ENCODE peak calls at places on chromosomes 13 and 19, in seven cellular contexts. One of them, this sample, is unnamed.

GRCh38 chr13:85816413-85816812 is 17.2 kb upstream of the SLITRK6 start:
- DNase-seq in activated CD8-positive, alpha-beta T cell treated with anti-CD3 and anti-CD28 coated beads for 36 hours: no peak
- DNase-seq in iPS DF 19.7: no peak
- DNase-seq in HTR-8/SVneo: no peak
- DNase-seq in stimulated activated CD4-positive, alpha-beta T cell treated with anti-CD3 and anti-CD28 coated beads, Interleukin-2, amount 100 ng/mL, for 24 hours: no peak
- DNase-seq in foreskin fibroblast: no peak
- DNase-seq in dermis microvascular lymphatic vessel endothelial cell: no peak
- DNase-seq in this sample: no peak

GRCh38 chr13:67383358-67383757 is 153.2 kb upstream of the PCDH9 start:
- DNase-seq in stimulated activated CD4-positive, alpha-beta T cell treated with anti-CD3 and anti-CD28 coated beads, Interleukin-2, amount 100 ng/mL, for 24 hours: no peak
- DNase-seq in HTR-8/SVneo: no peak
- DNase-seq in iPS DF 19.7: no peak
- DNase-seq in dermis microvascular lymphatic vessel endothelial cell: no peak
- DNase-seq in activated CD8-positive, alpha-beta T cell treated with anti-CD3 and anti-CD28 coated beads for 36 hours: no peak
- DNase-seq in foreskin fibroblast: peak; percentile 24
- DNase-seq in this sample: no peak

GRCh38 chr19:13521066-13521465 is 14.8 kb upstream of the CACNA1A start:
- DNase-seq in HTR-8/SVneo: no peak
- DNase-seq in activated CD8-positive, alpha-beta T cell treated with anti-CD3 and anti-CD28 coated beads for 36 hours: no peak
- DNase-seq in dermis microvascular lymphatic vessel endothelial cell: no peak
- DNase-seq in stimulated activated CD4-positive, alpha-beta T cell treated with anti-CD3 and anti-CD28 coated beads, Interleukin-2, amount 100 ng/mL, for 24 hours: no peak
- DNase-seq in foreskin fibroblast: no peak
- DNase-seq in iPS DF 19.7: no peak
- DNase-seq in this sample: no peak

GRCh38 chr19:988510-988909 is 4.4 kb downstream of the WDR18 start:
- DNase-seq in stimulated activated CD4-positive, alpha-beta T cell treated with anti-CD3 and anti-CD28 coated beads, Interleukin-2, amount 100 ng/mL, for 24 hours: no peak
- DNase-seq in iPS DF 19.7: no peak
- DNase-seq in dermis microvascular lymphatic vessel endothelial cell: no peak
- DNase-seq in foreskin fibroblast: no peak
- DNase-seq in activated CD8-positive, alpha-beta T cell treated with anti-CD3 and anti-CD28 coated beads for 36 hours: no peak
- DNase-seq in HTR-8/SVneo: no peak
- DNase-seq in this sample: no peak

GRCh38 chr19:53981408-53981998 is 9.9 kb upstream of the CACNG6 start:
- DNase-seq in dermis microvascular lymphatic vessel endothelial cell: no peak
- DNase-seq in iPS DF 19.7: no peak
- DNase-seq in activated CD8-positive, alpha-beta T cell treated with anti-CD3 and anti-CD28 coated beads for 36 hours: no peak
- DNase-seq in HTR-8/SVneo: no peak
- DNase-seq in foreskin fibroblast: no peak
- DNase-seq in stimulated activated CD4-positive, alpha-beta T cell treated with anti-CD3 and anti-CD28 coated beads, Interleukin-2, amount 100 ng/mL, for 24 hours: no peak
- DNase-seq in this sample: no peak

GRCh38 chr19:17743874-17744273 is 7.4 kb upstream of the FCHO1 start:
- DNase-seq in iPS DF 19.7: no peak
- DNase-seq in HTR-8/SVneo: no peak
- DNase-seq in stimulated activated CD4-positive, alpha-beta T cell treated with anti-CD3 and anti-CD28 coated beads, Interleukin-2, amount 100 ng/mL, for 24 hours: no peak
- DNase-seq in foreskin fibroblast: peak; percentile 28
- DNase-seq in activated CD8-positive, alpha-beta T cell treated with anti-CD3 and anti-CD28 coated beads for 36 hours: peak; percentile 27
- DNase-seq in dermis microvascular lymphatic vessel endothelial cell: no peak
- DNase-seq in this sample: no peak

GRCh38 chr13:43196171-43196611 is 172.8 kb downstream of the DNAJC15 start:
- DNase-seq in stimulated activated CD4-positive, alpha-beta T cell treated with anti-CD3 and anti-CD28 coated beads, Interleukin-2, amount 100 ng/mL, for 24 hours: no peak
- DNase-seq in iPS DF 19.7: no peak
- DNase-seq in HTR-8/SVneo: no peak
- DNase-seq in foreskin fibroblast: no peak
- DNase-seq in activated CD8-positive, alpha-beta T cell treated with anti-CD3 and anti-CD28 coated beads for 36 hours: no peak
- DNase-seq in dermis microvascular lymphatic vessel endothelial cell: no peak
- DNase-seq in this sample: no peak

GRCh38 chr19:8126008-8126407 is 23.4 kb downstream of the FBN3 start:
- DNase-seq in stimulated activated CD4-positive, alpha-beta T cell treated with anti-CD3 and anti-CD28 coated beads, Interleukin-2, amount 100 ng/mL, for 24 hours: no peak
- DNase-seq in dermis microvascular lymphatic vessel endothelial cell: no peak
- DNase-seq in iPS DF 19.7: no peak
- DNase-seq in foreskin fibroblast: no peak
- DNase-seq in activated CD8-positive, alpha-beta T cell treated with anti-CD3 and anti-CD28 coated beads for 36 hours: no peak
- DNase-seq in HTR-8/SVneo: no peak
- DNase-seq in this sample: no peak

GRCh38 chr19:2033825-2034159 is 17.3 kb downstream of the MKNK2 start:
- DNase-seq in activated CD8-positive, alpha-beta T cell treated with anti-CD3 and anti-CD28 coated beads for 36 hours: no peak
- DNase-seq in stimulated activated CD4-positive, alpha-beta T cell treated with anti-CD3 and anti-CD28 coated beads, Interleukin-2, amount 100 ng/mL, for 24 hours: no peak
- DNase-seq in HTR-8/SVneo: no peak
- DNase-seq in iPS DF 19.7: no peak
- DNase-seq in foreskin fibroblast: no peak
- DNase-seq in dermis microvascular lymphatic vessel endothelial cell: no peak
- DNase-seq in this sample: no peak

GRCh38 chr13:20566424-20566916 is 487 bp upstream of the IFT88 start:
- DNase-seq in foreskin fibroblast: peak; percentile 72
- DNase-seq in HTR-8/SVneo: peak; percentile 44
- DNase-seq in activated CD8-positive, alpha-beta T cell treated with anti-CD3 and anti-CD28 coated beads for 36 hours: no peak
- DNase-seq in iPS DF 19.7: peak; percentile 23
- DNase-seq in stimulated activated CD4-positive, alpha-beta T cell treated with anti-CD3 and anti-CD28 coated beads, Interleukin-2, amount 100 ng/mL, for 24 hours: no peak
- DNase-seq in dermis microvascular lymphatic vessel endothelial cell: peak; percentile 55
- DNase-seq in this sample: no peak

GRCh38 chr19:40238775-40239174 is 12.3 kb upstream of the CCNP start:
- DNase-seq in HTR-8/SVneo: no peak
- DNase-seq in activated CD8-positive, alpha-beta T cell treated with anti-CD3 and anti-CD28 coated beads for 36 hours: no peak
- DNase-seq in iPS DF 19.7: no peak
- DNase-seq in stimulated activated CD4-positive, alpha-beta T cell treated with anti-CD3 and anti-CD28 coated beads, Interleukin-2, amount 100 ng/mL, for 24 hours: no peak
- DNase-seq in dermis microvascular lymphatic vessel endothelial cell: no peak
- DNase-seq in foreskin fibroblast: no peak
- DNase-seq in this sample: no peak

GRCh38 chr19:519449-519865 is 12.1 kb upstream of the CDC34 start:
- DNase-seq in foreskin fibroblast: no peak
- DNase-seq in stimulated activated CD4-positive, alpha-beta T cell treated with anti-CD3 and anti-CD28 coated beads, Interleukin-2, amount 100 ng/mL, for 24 hours: no peak
- DNase-seq in dermis microvascular lymphatic vessel endothelial cell: no peak
- DNase-seq in activated CD8-positive, alpha-beta T cell treated with anti-CD3 and anti-CD28 coated beads for 36 hours: no peak
- DNase-seq in HTR-8/SVneo: no peak
- DNase-seq in iPS DF 19.7: no peak
- DNase-seq in this sample: no peak

GRCh38 chr13:100637380-100637779 is 37.2 kb downstream of the TMTC4 start:
- DNase-seq in dermis microvascular lymphatic vessel endothelial cell: no peak
- DNase-seq in iPS DF 19.7: no peak
- DNase-seq in HTR-8/SVneo: no peak
- DNase-seq in foreskin fibroblast: no peak
- DNase-seq in stimulated activated CD4-positive, alpha-beta T cell treated with anti-CD3 and anti-CD28 coated beads, Interleukin-2, amount 100 ng/mL, for 24 hours: no peak
- DNase-seq in activated CD8-positive, alpha-beta T cell treated with anti-CD3 and anti-CD28 coated beads for 36 hours: no peak
- DNase-seq in this sample: no peak

GRCh38 chr19:28426902-28427232 is 786.1 kb downstream of the UQCRFS1 start:
- DNase-seq in dermis microvascular lymphatic vessel endothelial cell: no peak
- DNase-seq in HTR-8/SVneo: no peak
- DNase-seq in foreskin fibroblast: peak; percentile 10
- DNase-seq in activated CD8-positive, alpha-beta T cell treated with anti-CD3 and anti-CD28 coated beads for 36 hours: no peak
- DNase-seq in iPS DF 19.7: no peak
- DNase-seq in stimulated activated CD4-positive, alpha-beta T cell treated with anti-CD3 and anti-CD28 coated beads, Interleukin-2, amount 100 ng/mL, for 24 hours: no peak
- DNase-seq in this sample: no peak

GRCh38 chr19:5305163-5305562 is 35.4 kb downstream of the PTPRS start:
- DNase-seq in HTR-8/SVneo: no peak
- DNase-seq in activated CD8-positive, alpha-beta T cell treated with anti-CD3 and anti-CD28 coated beads for 36 hours: no peak
- DNase-seq in iPS DF 19.7: no peak
- DNase-seq in stimulated activated CD4-positive, alpha-beta T cell treated with anti-CD3 and anti-CD28 coated beads, Interleukin-2, amount 100 ng/mL, for 24 hours: no peak
- DNase-seq in dermis microvascular lymphatic vessel endothelial cell: no peak
- DNase-seq in foreskin fibroblast: no peak
- DNase-seq in this sample: no peak

GRCh38 chr13:111941845-111942447 is 125.0 kb upstream of the SOX1 start:
- DNase-seq in iPS DF 19.7: no peak
- DNase-seq in stimulated activated CD4-positive, alpha-beta T cell treated with anti-CD3 and anti-CD28 coated beads, Interleukin-2, amount 100 ng/mL, for 24 hours: no peak
- DNase-seq in dermis microvascular lymphatic vessel endothelial cell: no peak
- DNase-seq in activated CD8-positive, alpha-beta T cell treated with anti-CD3 and anti-CD28 coated beads for 36 hours: no peak
- DNase-seq in foreskin fibroblast: no peak
- DNase-seq in HTR-8/SVneo: no peak
- DNase-seq in this sample: no peak

GRCh38 chr13:112643759-112644459 is 45.9 kb upstream of the ATP11A start:
- DNase-seq in HTR-8/SVneo: no peak
- DNase-seq in stimulated activated CD4-positive, alpha-beta T cell treated with anti-CD3 and anti-CD28 coated beads, Interleukin-2, amount 100 ng/mL, for 24 hours: no peak
- DNase-seq in iPS DF 19.7: no peak
- DNase-seq in dermis microvascular lymphatic vessel endothelial cell: peak; percentile 50
- DNase-seq in foreskin fibroblast: no peak
- DNase-seq in activated CD8-positive, alpha-beta T cell treated with anti-CD3 and anti-CD28 coated beads for 36 hours: no peak
- DNase-seq in this sample: no peak